ENCODE peak calls at places on chromosomes 3 and 15, in seven cellular contexts. F is sigmoid colon, I is PC-3, A is B cell, T is foreskin fibroblast, K is GM20000, H is fibroblast of pulmonary artery. B is an unnamed sample.

GRCh38 chr3:112598731-112599130 is 36.9 kb downstream of the SLC35A5 start:
- DNase-seq in F (no peak), I (no peak), A (no peak), T (no peak), K (no peak), H (no peak), B (no peak)

GRCh38 chr15:85730001-85730820 is 64.5 kb downstream of the KLHL25 start:
- DNase-seq in F (no peak), I (peak; percentile 80), A (no peak), T (peak; percentile 46), K (peak; percentile 71), H (peak; percentile 80), B (no peak)

GRCh38 chr3:126664591-126665214 is 9.8 kb upstream of the TXNRD3 start:
- DNase-seq in F (no peak), I (no peak), A (no peak), T (no peak), K (no peak), H (no peak), B (no peak)

GRCh38 chr3:194995334-194995733 is 275.6 kb downstream of the XXYLT1 start:
- DNase-seq in F (no peak), I (no peak), A (no peak), T (no peak), K (no peak), H (no peak), B (no peak)

GRCh38 chr3:191385101-191385500 is 54.8 kb upstream of the UTS2B start:
- DNase-seq in F (no peak), I (no peak), A (no peak), T (no peak), K (no peak), H (no peak), B (no peak)

GRCh38 chr3:129310612-129311011 is 31.9 kb downstream of the HMCES start:
- DNase-seq in F (no peak), I (no peak), A (peak; percentile 7), T (no peak), K (no peak), H (no peak), B (no peak)

GRCh38 chr15:48306639-48307038 is 24.6 kb upstream of the DUT start:
- DNase-seq in F (no peak), I (no peak), A (no peak), T (no peak), K (no peak), H (no peak), B (no peak)

GRCh38 chr15:90049666-90050604 is 48.8 kb downstream of the ZNF710 start:
- DNase-seq in F (no peak), I (no peak), A (no peak), T (no peak), K (no peak), H (no peak), B (no peak)

GRCh38 chr3:4736284-4736861 is 242.9 kb upstream of the BHLHE40 start:
- DNase-seq in F (no peak), I (peak; percentile 91), A (no peak), T (no peak), K (no peak), H (peak; percentile 66), B (no peak)

GRCh38 chr15:96330064-96330449 is 443 bp upstream of the NR2F2 start:
- DNase-seq in F (peak; percentile 92), I (peak; percentile 81), A (no peak), T (peak; percentile 82), K (no peak), H (peak; percentile 87), B (no peak)

GRCh38 chr15:52018244-52018643 is 775 bp upstream of the MAPK6 start:
- DNase-seq in F (no peak), I (peak; percentile 11), A (no peak), T (no peak), K (no peak), H (peak; percentile 22), B (no peak)

GRCh38 chr3:159828542-159828943 is 160.1 kb upstream of the IL12A start:
- DNase-seq in F (no peak), I (peak; percentile 69), A (peak; percentile 22), T (peak; percentile 54), K (peak; percentile 41), H (peak; percentile 79), B (no peak)

GRCh38 chr3:107680698-107681097 is 157.9 kb downstream of the BBX start:
- DNase-seq in F (no peak), I (peak; percentile 11), A (no peak), T (no peak), K (no peak), H (peak; percentile 31), B (no peak)

GRCh38 chr3:169455472-169455871 is 208.0 kb downstream of the MECOM start:
- DNase-seq in F (no peak), I (peak; percentile 32), A (no peak), T (no peak), K (no peak), H (no peak), B (no peak)

GRCh38 chr15:51366911-51367310 is 25.5 kb downstream of the GLDN start:
- DNase-seq in F (no peak), I (peak; percentile 83), A (no peak), T (peak; percentile 73), K (no peak), H (peak; percentile 85), B (no peak)

GRCh38 chr15:66894363-66894762 is 171.0 kb upstream of the SMAD3 start:
- DNase-seq in F (peak; percentile 10), I (peak; percentile 23), A (no peak), T (no peak), K (no peak), H (no peak), B (no peak)

GRCh38 chr3:101195951-101196713 is 124.2 kb downstream of the IMPG2 start:
- DNase-seq in F (no peak), I (peak; percentile 91), A (no peak), T (peak; percentile 40), K (peak; percentile 12), H (peak; percentile 78), B (no peak)

GRCh38 chr3:138625707-138626365 is 17.3 kb downstream of the FAIM start:
- DNase-seq in F (no peak), I (peak; percentile 68), A (no peak), T (peak; percentile 36), K (no peak), H (peak; percentile 38), B (no peak)

GRCh38 chr3:171653701-171654100 is 156.6 kb downstream of the PLD1 start:
- DNase-seq in F (no peak), I (no peak), A (no peak), T (no peak), K (no peak), H (no peak), B (no peak)

GRCh38 chr3:13836658-13837587 is 42.9 kb downstream of the WNT7A start:
- DNase-seq in F (no peak), I (no peak), A (no peak), T (no peak), K (no peak), H (no peak), B (no peak)
- TF ChIP-seq CTCF in F (no peak), I (no peak), A (no peak), T (no peak), K (no peak), H (no peak), B (no peak)

GRCh38 chr3:133833880-133834620 is 28.4 kb downstream of the SRPRB start:
- DNase-seq in F (no peak), I (no peak), A (no peak), T (no peak), K (no peak), H (no peak), B (no peak)

GRCh38 chr3:133832802-133833144 is 27.2 kb downstream of the SRPRB start:
- DNase-seq in F (no peak), I (no peak), A (no peak), T (no peak), K (no peak), H (no peak), B (no peak)

GRCh38 chr3:133833267-133833666 is 27.7 kb downstream of the SRPRB start:
- DNase-seq in F (no peak), I (no peak), A (no peak), T (no peak), K (no peak), H (no peak), B (no peak)

GRCh38 chr3:133830071-133830470 is 24.5 kb downstream of the SRPRB start:
- DNase-seq in F (no peak), I (no peak), A (no peak), T (no peak), K (no peak), H (no peak), B (no peak)

DNA sequence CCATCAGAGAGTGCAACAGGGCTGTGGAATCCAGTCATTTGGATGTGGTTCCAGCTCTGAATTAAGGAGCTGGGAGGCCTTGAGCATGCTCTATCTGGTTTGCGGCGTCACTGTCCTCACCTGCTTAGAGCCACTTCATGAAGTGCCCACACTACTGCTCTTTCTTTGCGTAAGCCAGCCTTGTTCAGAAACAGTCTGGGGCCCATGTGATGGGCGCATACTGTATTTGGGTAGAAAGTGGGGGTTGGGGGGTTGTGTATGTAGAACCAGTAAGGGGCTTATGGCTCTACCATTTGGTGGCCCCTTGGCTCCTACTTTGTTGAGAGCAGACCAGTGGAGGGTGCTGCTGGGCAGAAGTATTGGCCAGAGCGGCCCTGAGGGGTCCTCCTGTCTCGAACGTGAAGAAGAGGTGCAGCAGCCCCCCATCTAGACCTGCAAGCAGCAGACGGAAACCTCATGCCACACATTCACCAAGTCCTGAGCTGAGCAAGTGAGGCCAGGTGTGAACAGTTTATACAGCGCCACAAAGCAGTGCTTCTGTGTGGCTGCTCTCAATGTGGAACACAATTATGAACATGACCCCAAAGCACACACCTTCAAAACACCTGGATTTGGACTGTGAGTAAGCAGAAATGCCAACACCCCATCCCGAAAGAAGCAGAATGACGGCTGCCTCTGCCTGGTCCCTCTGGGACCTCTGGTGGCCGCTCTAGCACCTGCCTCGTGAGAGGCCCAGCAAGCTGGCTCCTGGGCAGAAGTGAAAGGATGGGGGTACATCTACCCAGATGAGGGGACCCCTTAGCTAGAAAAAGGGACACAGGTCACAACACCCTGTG is 26.6 kb downstream of the SRPRB start:
- DNase-seq in F (no peak), I (no peak), A (no peak), T (no peak), K (no peak), H (no peak), B (no peak)
- TF ChIP-seq CTCF in F (no peak), I (peak; percentile 18), A (no peak), T (no peak), K (no peak), H (no peak), B (no peak)

DNA sequence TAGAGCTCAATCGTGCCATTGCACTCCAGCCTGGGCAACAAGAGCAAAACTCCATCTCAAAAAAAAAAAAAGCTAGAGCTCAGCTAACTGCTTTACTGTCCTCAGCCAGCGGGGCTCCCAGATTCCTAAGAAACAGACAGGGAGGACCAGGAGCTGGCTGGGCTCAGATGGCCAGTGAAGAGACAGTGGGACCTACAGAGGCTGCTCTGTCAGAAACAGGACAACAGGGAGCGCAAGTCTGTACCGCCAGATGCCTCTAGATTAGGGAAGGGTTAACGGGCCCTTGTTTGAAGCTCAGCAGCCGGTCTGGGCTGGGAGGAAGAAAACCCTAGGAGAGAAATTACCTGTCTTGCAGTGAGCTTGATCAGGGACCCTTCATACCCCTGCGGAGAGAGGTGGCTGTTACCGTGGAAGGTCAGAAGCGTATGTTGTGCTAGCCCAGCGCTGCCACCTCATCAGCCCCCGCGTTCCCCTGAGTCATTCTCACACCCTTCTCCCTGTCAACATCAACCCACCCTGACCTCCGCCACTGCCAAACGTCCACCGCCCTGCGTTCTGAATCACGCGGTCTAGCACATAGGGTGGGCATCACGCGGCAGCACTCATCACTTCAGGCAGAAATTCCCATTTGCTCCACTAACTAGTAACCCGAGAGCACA is 25.3 kb downstream of the RBPMS2 start:
- DNase-seq in F (no peak), I (no peak), A (no peak), T (peak; percentile 11), K (no peak), H (peak; percentile 39), B (no peak)
- TF ChIP-seq CTCF in F (no peak), I (no peak), A (no peak), T (no peak), K (no peak), H (peak; percentile 23), B (no peak)

GRCh38 chr3:31531465-31531991 is 1.2 kb upstream of the STT3B start:
- DNase-seq in F (no peak), I (peak; percentile 25), A (no peak), T (no peak), K (no peak), H (no peak), B (no peak)
- TF ChIP-seq CTCF in F (no peak), I (peak; percentile 35), A (no peak), T (peak; percentile 13), K (no peak), H (peak; percentile 31), B (peak; percentile 13)

B was measured in CD14-positive monocyte.